ENCODE peak calls at places on chromosomes 2 and 18, in nine cellular contexts. V, O, X, D, T, Z, M, H and Y are unnamed samples.

GRCh38 chr18:67590571-67591141 is 74.1 kb upstream of the DSEL start:
- DNase-seq in V (no peak), X (no peak), D (no peak), T (no peak), H (no peak), M (no peak), Z (peak; percentile 49), O (no peak), Y (no peak)

GRCh38 chr2:1577846-1578245 is 164.6 kb downstream of the TPO start:
- DNase-seq in V (no peak), Z (no peak), D (no peak), M (no peak), H (no peak), O (no peak), T (no peak), X (no peak), Y (no peak)

GRCh38 chr2:45216118-45216517 is 206.9 kb upstream of the SIX2 start:
- DNase-seq in V (no peak), Z (no peak), X (no peak), O (no peak), M (no peak), H (no peak), T (no peak), D (no peak), Y (no peak)

GRCh38 chr18:23209031-23209430 is 73.7 kb downstream of the CABLES1 start:
- DNase-seq in M (no peak), V (no peak), H (no peak), T (peak; percentile 22), X (no peak), D (no peak), O (no peak), Z (no peak), Y (no peak)

GRCh38 chr2:101930847-101931246 is 60.9 kb upstream of the IL1R2 start:
- DNase-seq in X (no peak), T (no peak), H (no peak), V (no peak), Z (no peak), M (no peak), O (no peak), D (no peak), Y (no peak)

GRCh38 chr2:46909771-46910419 is 5.7 kb downstream of the MCFD2 start:
- DNase-seq in T (no peak), O (peak; percentile 52), X (peak; percentile 35), H (peak; percentile 86), M (no peak), Z (no peak), D (no peak), V (no peak), Y (no peak)

GRCh38 chr2:137117385-137117784 is 352.0 kb downstream of the THSD7B start:
- DNase-seq in O (no peak), Z (no peak), T (no peak), H (no peak), M (no peak), X (no peak), V (no peak), D (no peak), Y (no peak)

GRCh38 chr18:9701604-9702324 is 6.3 kb upstream of the RAB31 start:
- DNase-seq in Z (no peak), H (no peak), T (no peak), M (no peak), V (no peak), D (no peak), X (peak; percentile 72), O (no peak), Y (no peak)

GRCh38 chr2:188306271-188306670 is 14.6 kb downstream of the GULP1 start:
- DNase-seq in M (no peak), X (no peak), V (no peak), D (no peak), H (no peak), T (no peak), Z (no peak), O (no peak), Y (no peak)

GRCh38 chr2:66576381-66577330 is 141.7 kb downstream of the MEIS1 start:
- DNase-seq in V (peak; percentile 45), O (no peak), M (no peak), T (no peak), Z (no peak), H (no peak), X (peak; percentile 17), D (no peak), Y (no peak)